ENCODE peak calls at places on chromosomes 16 and 17, in four cellular contexts. One of them, this sample, is unnamed. For H3K4me1, the result is how much of the 10 kb centered on the place peaks cover.

GRCh38 chr16:1768767-1769401 is 2.5 kb downstream of the NME3 start:
- DNase-seq in endodermal cell: no peak
- DNase-seq in OCI-LY7: no peak
- DNase-seq in fibroblast of lung: no peak
- DNase-seq in this sample: no peak

GRCh38 chr16:35752012-35752772 is 2292.8 kb downstream of the TP53TG3F start:
- DNase-seq in endodermal cell: no peak
- DNase-seq in OCI-LY7: no peak
- DNase-seq in fibroblast of lung: no peak
- DNase-seq in this sample: no peak

GRCh38 chr16:87550510-87550961 is 51.8 kb upstream of the JPH3 start:
- DNase-seq in endodermal cell: peak
- DNase-seq in OCI-LY7: peak
- DNase-seq in fibroblast of lung: no peak
- DNase-seq in this sample: peak

GRCh38 chr17:45246861-45247428 is 14.9 kb downstream of the SPATA32 start:
- DNase-seq in endodermal cell: peak
- DNase-seq in OCI-LY7: peak
- DNase-seq in fibroblast of lung: peak
- DNase-seq in this sample: no peak

GRCh38 chr17:67020293-67020766 is 24.0 kb upstream of the CACNG1 start:
- DNase-seq in endodermal cell: no peak
- DNase-seq in OCI-LY7: no peak
- DNase-seq in fibroblast of lung: no peak
- DNase-seq in this sample: no peak

GRCh38 chr16:19419691-19420060 is 2.0 kb downstream of the TMC5 start:
- DNase-seq in endodermal cell: no peak
- DNase-seq in OCI-LY7: no peak
- DNase-seq in fibroblast of lung: peak
- DNase-seq in this sample: no peak

GRCh38 chr17:78890111-78890897 is 12.7 kb downstream of the CEP295NL start:
- DNase-seq in endodermal cell: no peak
- DNase-seq in OCI-LY7: peak
- DNase-seq in fibroblast of lung: no peak
- DNase-seq in this sample: no peak

GRCh38 chr17:45733781-45734180 is 50.3 kb upstream of the CRHR1 start:
- DNase-seq in endodermal cell: peak
- DNase-seq in OCI-LY7: no peak
- DNase-seq in fibroblast of lung: no peak
- DNase-seq in this sample: no peak

GRCh38 chr17:7465481-7466275 is 13.8 kb downstream of the ZBTB4 start:
- DNase-seq in endodermal cell: no peak
- DNase-seq in OCI-LY7: no peak
- DNase-seq in fibroblast of lung: no peak
- DNase-seq in this sample: no peak

DNA sequence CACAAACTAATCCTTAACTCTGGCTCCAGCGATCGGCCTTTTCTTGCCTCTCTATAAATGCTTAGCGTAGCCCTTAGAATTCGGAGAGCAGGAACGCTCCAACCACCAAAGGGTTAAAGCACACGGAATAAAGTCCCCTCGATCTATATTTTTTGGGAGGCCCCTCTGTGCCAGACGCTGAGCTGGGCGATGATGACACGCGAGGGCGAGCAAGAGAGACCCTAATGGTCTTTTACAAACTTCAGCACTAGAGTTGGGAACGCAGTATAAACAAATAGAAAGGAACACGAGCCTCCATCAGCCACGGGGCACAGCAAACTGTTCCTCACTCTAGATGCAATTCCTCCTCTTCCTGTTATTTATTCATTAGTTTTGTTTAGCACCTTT is 1.8 kb downstream of the TOX3 start:
- DNase-seq in endodermal cell: peak
- DNase-seq in OCI-LY7: no peak
- DNase-seq in fibroblast of lung: no peak
- DNase-seq in this sample: no peak
- H3K4me3 ChIP-seq in endodermal cell: peak
- H3K4me3 ChIP-seq in OCI-LY7: no peak
- H3K4me3 ChIP-seq in fibroblast of lung: no peak
- H3K4me3 ChIP-seq in this sample: peak

GRCh38 chr16:54282202-54282922 is 4.2 kb downstream of the IRX3 start:
- DNase-seq in endodermal cell: peak
- DNase-seq in OCI-LY7: no peak
- DNase-seq in fibroblast of lung: no peak
- DNase-seq in this sample: peak
- TF ChIP-seq CTCF in endodermal cell: peak
- TF ChIP-seq CTCF in OCI-LY7: peak
- TF ChIP-seq CTCF in fibroblast of lung: peak
- TF ChIP-seq CTCF in this sample: no peak

GRCh38 chr16:85178596-85178995 is 66.3 kb upstream of the CIBAR2 start:
- DNase-seq in endodermal cell: no peak
- DNase-seq in OCI-LY7: no peak
- DNase-seq in fibroblast of lung: no peak
- DNase-seq in this sample: no peak
- H3K4me1 ChIP-seq in endodermal cell: under half
- H3K4me1 ChIP-seq in OCI-LY7: under half
- H3K4me1 ChIP-seq in fibroblast of lung: under half
- H3K4me1 ChIP-seq in this sample: under half

DNA sequence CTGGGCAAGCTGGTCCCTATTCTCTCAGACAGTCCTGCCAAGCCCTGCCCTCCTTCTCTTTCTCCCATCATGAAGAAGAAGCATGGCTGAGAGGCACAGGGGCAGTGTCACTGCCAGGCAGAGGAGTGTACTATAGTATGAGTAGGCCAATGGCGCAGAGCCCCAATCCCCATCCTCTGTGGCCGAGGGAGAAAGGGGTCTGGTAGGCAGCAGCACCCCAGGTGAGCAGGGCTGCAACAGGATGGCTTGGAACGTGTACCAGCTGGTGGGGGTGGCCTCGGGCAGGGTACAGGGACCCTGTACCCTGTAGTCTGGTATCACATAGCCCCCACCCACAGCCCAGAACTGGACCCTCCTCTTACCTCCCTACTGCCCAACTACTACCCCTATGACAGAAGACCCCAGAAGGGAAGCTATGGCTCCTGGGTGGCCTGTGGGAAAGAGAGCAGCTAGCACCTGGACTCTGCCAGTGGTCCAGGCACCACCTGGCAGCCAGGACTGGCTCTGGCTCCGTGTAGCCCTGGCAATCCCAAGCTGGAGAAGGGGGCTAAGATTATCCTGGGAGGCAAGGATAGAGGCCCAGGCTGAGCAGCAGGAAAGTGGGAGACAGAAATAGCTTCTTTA is 4.4 kb downstream of the SMARCD2 start:
- DNase-seq in endodermal cell: no peak
- DNase-seq in OCI-LY7: no peak
- DNase-seq in fibroblast of lung: no peak
- DNase-seq in this sample: no peak
- H3K4me3 ChIP-seq in endodermal cell: no peak
- H3K4me3 ChIP-seq in OCI-LY7: no peak
- H3K4me3 ChIP-seq in fibroblast of lung: no peak
- H3K4me3 ChIP-seq in this sample: no peak

DNA sequence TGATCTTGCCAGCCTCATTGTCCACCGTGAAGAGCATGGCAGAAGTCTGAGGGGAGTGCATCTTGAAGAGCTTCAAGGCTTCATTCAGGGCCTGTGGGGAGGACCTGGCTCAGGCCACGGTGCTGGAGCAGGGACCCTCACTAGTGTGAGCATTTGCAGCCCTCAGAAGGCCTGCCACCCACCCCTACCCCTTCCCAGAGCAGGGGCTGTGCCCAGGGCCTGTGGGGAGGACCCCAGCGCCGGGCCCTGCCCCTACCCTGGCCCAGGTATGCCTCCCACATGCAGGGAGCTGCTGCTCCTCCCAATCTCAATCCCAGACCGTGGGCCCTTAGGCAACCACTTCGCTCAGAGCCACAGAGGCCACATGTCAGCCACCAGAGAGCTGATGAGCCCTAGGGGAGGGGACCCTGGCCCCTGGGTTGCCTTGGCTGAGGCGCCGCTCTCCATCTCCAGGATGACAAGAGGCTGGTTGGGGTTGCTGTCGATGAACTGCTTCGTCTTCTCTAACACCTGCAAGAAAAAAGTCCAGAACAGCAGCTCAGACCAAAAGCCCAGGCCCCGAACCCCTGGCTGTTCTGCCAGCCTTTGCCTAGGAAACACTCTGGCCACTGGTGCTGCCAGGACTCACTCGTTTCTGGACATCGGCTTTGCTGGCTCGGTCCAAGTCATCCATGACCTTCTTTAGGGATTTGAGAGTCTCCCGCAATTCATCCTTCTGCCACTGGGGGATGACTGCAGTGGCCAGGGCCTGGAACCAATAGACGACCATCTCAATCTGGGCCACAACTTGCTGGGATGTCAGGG is 1.8 kb upstream of the EXOSC6 start:
- DNase-seq in endodermal cell: peak
- DNase-seq in OCI-LY7: peak
- DNase-seq in fibroblast of lung: peak
- DNase-seq in this sample: no peak
- TF ChIP-seq CTCF in endodermal cell: peak
- TF ChIP-seq CTCF in OCI-LY7: peak
- TF ChIP-seq CTCF in fibroblast of lung: peak
- TF ChIP-seq CTCF in this sample: no peak

GRCh38 chr17:27569884-27570577 is 61.0 kb upstream of the LGALS9 start:
- DNase-seq in endodermal cell: no peak
- DNase-seq in OCI-LY7: no peak
- DNase-seq in fibroblast of lung: no peak
- DNase-seq in this sample: no peak
- H3K4me1 ChIP-seq in endodermal cell: under half
- H3K4me1 ChIP-seq in OCI-LY7: under half
- H3K4me1 ChIP-seq in fibroblast of lung: under half
- H3K4me1 ChIP-seq in this sample: under half

DNA sequence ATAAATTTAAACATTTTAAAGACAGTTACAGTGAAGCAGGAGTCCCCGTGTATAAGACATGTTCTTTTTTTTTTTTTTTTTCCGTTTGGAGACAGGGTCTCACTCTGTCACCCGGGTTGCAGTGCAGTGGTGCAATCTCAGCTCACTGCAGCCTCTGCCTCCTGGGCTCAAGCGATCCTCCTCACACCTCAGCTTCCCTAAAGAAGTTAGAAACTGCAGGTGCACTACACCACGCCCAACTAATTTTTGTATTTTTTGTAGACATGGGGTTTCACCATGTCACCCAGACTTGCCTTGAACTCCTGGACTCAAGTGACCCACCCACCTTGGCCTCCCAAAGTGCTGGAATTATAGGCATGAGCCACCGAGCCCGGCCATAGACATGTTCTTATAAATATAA is 3.0 kb downstream of the EVI2B start:
- DNase-seq in endodermal cell: no peak
- DNase-seq in OCI-LY7: peak
- DNase-seq in fibroblast of lung: no peak
- DNase-seq in this sample: no peak
- H3K4me3 ChIP-seq in endodermal cell: no peak
- H3K4me3 ChIP-seq in OCI-LY7: peak
- H3K4me3 ChIP-seq in fibroblast of lung: no peak
- H3K4me3 ChIP-seq in this sample: no peak

DNA sequence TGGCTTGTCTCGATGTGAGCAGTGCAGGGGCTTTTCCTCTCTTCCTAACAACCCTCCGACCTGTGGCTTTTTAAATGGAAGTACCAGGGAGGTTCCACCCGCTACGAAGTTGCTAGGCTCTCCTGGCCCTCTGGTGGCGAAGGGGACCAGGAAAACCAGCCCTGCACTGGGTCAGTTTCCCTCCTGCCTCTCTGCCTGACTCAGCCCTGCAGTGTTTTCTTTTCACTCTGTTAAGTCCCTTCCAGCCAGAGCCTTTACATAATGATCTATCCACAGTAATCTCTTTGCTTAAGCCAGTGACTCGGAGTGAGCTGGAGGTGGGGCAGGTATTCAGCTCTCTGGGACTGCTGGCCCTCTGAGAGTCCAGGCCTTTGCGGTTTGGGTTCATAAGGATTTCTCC is 331.3 kb upstream of the EEF2KMT start:
- DNase-seq in endodermal cell: peak
- DNase-seq in OCI-LY7: no peak
- DNase-seq in fibroblast of lung: no peak
- DNase-seq in this sample: no peak
- TF ChIP-seq CTCF in endodermal cell: peak
- TF ChIP-seq CTCF in OCI-LY7: no peak
- TF ChIP-seq CTCF in fibroblast of lung: no peak
- TF ChIP-seq CTCF in this sample: no peak